ENCODE peak calls at places on chromosomes 3 and 15, in six cellular contexts. W is K562, B is H1, I is GM12878, L is SK-N-SH, G is HepG2. M is an unnamed sample.

GRCh38 chr3:114829786-114830185 is 317.3 kb downstream of the ZBTB20 start:
- DNase-seq in W (no peak), B (no peak), I (no peak), L (no peak), G (no peak), M (no peak)

GRCh38 chr15:68599153-68599545 is 20.4 kb downstream of the CORO2B start:
- DNase-seq in W (no peak), B (no peak), I (no peak), L (no peak), G (no peak), M (no peak)

GRCh38 chr15:64013179-64014043 is 32.9 kb downstream of the DAPK2 start:
- DNase-seq in W (peak), B (no peak), I (no peak), L (peak), G (no peak), M (no peak)

GRCh38 chr3:30124435-30125390 is 481.7 kb upstream of the TGFBR2 start:
- DNase-seq in W (no peak), B (no peak), I (no peak), L (no peak), G (no peak), M (no peak)

GRCh38 chr3:65489253-65489652 is 549.5 kb downstream of the MAGI1 start:
- DNase-seq in W (no peak), B (no peak), I (no peak), L (no peak), G (no peak), M (no peak)

GRCh38 chr3:116836286-116836685 is 126.7 kb downstream of the TUSC7 start:
- DNase-seq in W (no peak), B (no peak), I (no peak), L (no peak), G (no peak), M (no peak)

GRCh38 chr3:40086890-40087884 is 222.3 kb upstream of the EIF1B start:
- DNase-seq in W (no peak), B (no peak), I (no peak), L (no peak), G (peak), M (no peak)

GRCh38 chr3:54891540-54891897 is 36.3 kb downstream of the LRTM1 start:
- DNase-seq in W (peak), B (no peak), I (no peak), L (peak), G (peak), M (no peak)

GRCh38 chr15:89114974-89115373 is 26.7 kb downstream of the ABHD2 start:
- DNase-seq in W (no peak), B (no peak), I (no peak), L (peak), G (no peak), M (no peak)

GRCh38 chr3:14565791-14566588 is 25.8 kb upstream of the GRIP2 start:
- DNase-seq in W (no peak), B (no peak), I (no peak), L (peak), G (no peak), M (peak)

GRCh38 chr15:68149059-68149458 is 56.1 kb downstream of the CALML4 start:
- DNase-seq in W (no peak), B (no peak), I (no peak), L (no peak), G (no peak), M (no peak)

GRCh38 chr15:69843927-69844326 is 253.8 kb downstream of the TLE3 start:
- DNase-seq in W (no peak), B (no peak), I (no peak), L (no peak), G (no peak), M (no peak)

GRCh38 chr15:50380089-50380488 is 25.1 kb upstream of the GABPB1 start:
- DNase-seq in W (no peak), B (no peak), I (no peak), L (no peak), G (no peak), M (no peak)

GRCh38 chr3:162729686-162730085 is 1233.1 kb downstream of the OTOL1 start:
- DNase-seq in W (no peak), B (no peak), I (no peak), L (no peak), G (no peak), M (no peak)

GRCh38 chr3:77605865-77606264 is 566.0 kb downstream of the ROBO2 start:
- DNase-seq in W (no peak), B (no peak), I (no peak), L (no peak), G (no peak), M (no peak)

GRCh38 chr15:92391640-92392039 is 2.0 kb upstream of the ST8SIA2 start:
- DNase-seq in W (no peak), B (peak), I (no peak), L (no peak), G (peak), M (no peak)

GRCh38 chr3:49647741-49648140 is 26.4 kb upstream of the APEH start:
- DNase-seq in W (no peak), B (no peak), I (no peak), L (no peak), G (no peak), M (no peak)

GRCh38 chr3:172153335-172153861 is 114.0 kb downstream of the FNDC3B start:
- DNase-seq in W (no peak), B (no peak), I (no peak), L (no peak), G (no peak), M (no peak)

GRCh38 chr3:68234118-68234780 is 579.8 kb upstream of the SUCLG2 start:
- DNase-seq in W (no peak), B (no peak), I (no peak), L (no peak), G (no peak), M (no peak)

GRCh38 chr3:55476515-55476914 is 10.6 kb downstream of the WNT5A start:
- DNase-seq in W (no peak), B (no peak), I (no peak), L (no peak), G (no peak), M (no peak)

GRCh38 chr15:96335429-96335807 is 4.9 kb downstream of the NR2F2 start:
- DNase-seq in W (no peak), B (no peak), I (no peak), L (no peak), G (peak), M (no peak)

DNA sequence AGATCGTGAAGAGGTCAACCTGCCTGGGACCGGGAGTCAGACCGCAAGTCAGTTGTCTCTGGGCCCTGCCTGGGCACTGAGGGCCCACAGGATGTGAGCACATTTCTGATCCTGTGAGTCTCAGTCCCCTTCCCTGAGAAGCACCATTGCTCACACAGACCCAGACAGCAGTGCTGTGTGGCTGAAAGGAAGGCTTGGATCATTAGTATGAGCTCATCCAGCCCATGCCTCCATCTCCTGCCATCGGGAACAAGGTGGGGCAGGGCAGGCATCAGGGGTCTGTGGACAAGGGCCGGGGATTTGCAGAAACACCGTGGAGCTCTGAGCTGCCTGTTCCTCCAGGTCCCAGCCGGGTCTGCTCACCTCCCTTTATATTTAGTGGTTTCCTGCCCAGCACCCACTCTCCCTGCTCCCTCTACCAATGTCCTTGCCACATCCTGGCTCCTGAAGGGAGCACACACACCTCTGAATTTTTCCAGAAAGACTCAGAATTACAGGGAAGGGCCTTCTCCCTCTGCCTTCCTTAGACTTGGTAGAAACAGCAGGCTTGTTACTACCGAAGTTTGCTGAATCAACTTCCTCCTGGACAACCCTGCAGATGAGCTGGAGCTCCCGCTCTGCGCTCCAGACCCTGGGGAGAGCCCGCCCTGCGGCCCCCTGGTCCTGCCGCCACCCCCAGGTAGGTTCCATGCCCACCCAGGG is 128.3 kb downstream of the NSMCE3 start:
- DNase-seq in W (no peak), B (peak), I (no peak), L (no peak), G (no peak), M (no peak)
- TF ChIP-seq GABPA in W (no peak), B (no peak), I (no peak), L (no peak), G (no peak), M (no peak)

GRCh38 chr3:119297169-119297568 is 3.0 kb downstream of the ARHGAP31 start:
- DNase-seq in W (no peak), B (no peak), I (no peak), L (no peak), G (no peak), M (no peak)

GRCh38 chr3:119294402-119294888 is 262 bp downstream of the ARHGAP31 start:
- DNase-seq in W (no peak), B (peak), I (no peak), L (no peak), G (no peak), M (no peak)

GRCh38 chr3:119294889-119295769 is 946 bp downstream of the ARHGAP31 start:
- DNase-seq in W (no peak), B (no peak), I (no peak), L (peak), G (no peak), M (no peak)

GRCh38 chr3:119296723-119297122 is 2.5 kb downstream of the ARHGAP31 start:
- DNase-seq in W (no peak), B (no peak), I (no peak), L (peak), G (no peak), M (no peak)

DNA sequence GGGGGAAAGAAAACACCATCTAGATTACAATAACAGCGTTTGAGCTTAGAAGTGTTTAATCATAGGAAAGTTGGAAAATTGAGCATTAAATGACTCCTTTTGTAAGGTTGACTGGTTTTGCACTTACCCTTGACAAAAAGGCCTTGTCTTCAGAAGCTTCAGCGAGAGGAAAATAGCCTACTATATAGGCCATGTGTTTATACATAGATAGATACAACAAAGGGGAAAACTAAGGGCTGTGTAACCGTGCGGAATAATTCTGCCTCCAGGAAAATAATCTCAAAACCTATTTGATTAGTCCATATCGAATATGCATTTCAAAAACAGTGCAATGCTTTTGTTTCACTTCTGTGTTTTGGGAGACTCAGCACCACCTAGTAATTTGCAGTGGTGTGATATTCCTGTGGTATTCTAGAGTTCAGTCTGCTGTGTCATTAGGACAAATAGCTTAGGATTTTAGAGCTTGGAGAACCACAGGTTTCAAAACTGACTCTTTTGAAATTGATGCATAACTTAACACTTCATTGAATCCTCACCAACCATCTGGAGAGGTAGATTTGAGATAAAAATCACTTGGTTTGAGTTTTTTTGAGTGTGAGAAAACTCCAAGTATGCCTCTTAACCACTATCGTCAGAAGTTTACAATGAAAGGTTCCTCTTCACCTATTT is 1.8 kb downstream of the ARHGAP31 start:
- DNase-seq in W (no peak), B (no peak), I (no peak), L (no peak), G (no peak), M (no peak)
- H3K27ac ChIP-seq in W (no peak), B (no peak), I (peak), L (peak), G (no peak), M (no peak)

GRCh38 chr15:56832125-56832524 is 86.3 kb upstream of the TCF12 start:
- DNase-seq in W (no peak), B (no peak), I (no peak), L (no peak), G (no peak), M (no peak)
- H3K4me3 ChIP-seq in W (no peak), B (no peak), I (no peak), L (no peak), G (no peak), M (no peak)

GRCh38 chr3:57009802-57010201 is 50.7 kb upstream of the SPATA12 start:
- DNase-seq in W (no peak), B (no peak), I (no peak), L (no peak), G (no peak), M (no peak)

GRCh38 chr3:57009367-57009766 is 51.1 kb upstream of the SPATA12 start:
- DNase-seq in W (no peak), B (no peak), I (no peak), L (no peak), G (no peak), M (no peak)

GRCh38 chr3:57006949-57007419 is 53.5 kb upstream of the SPATA12 start:
- DNase-seq in W (peak), B (peak), I (no peak), L (no peak), G (no peak), M (no peak)

GRCh38 chr3:57006048-57006709 is 54.3 kb upstream of the SPATA12 start:
- DNase-seq in W (no peak), B (no peak), I (no peak), L (no peak), G (no peak), M (no peak)

GRCh38 chr3:57007513-57008415 is 52.7 kb upstream of the SPATA12 start:
- DNase-seq in W (peak), B (no peak), I (no peak), L (no peak), G (no peak), M (no peak)
- TF ChIP-seq GABPA in W (no peak), B (no peak), I (no peak), L (no peak), G (no peak), M (no peak)

GRCh38 chr3:43768594-43768993 is 77.9 kb downstream of the ABHD5 start:
- DNase-seq in W (no peak), B (no peak), I (no peak), L (no peak), G (no peak), M (no peak)
- H3K27ac ChIP-seq in W (no peak), B (no peak), I (no peak), L (peak), G (no peak), M (no peak)

M was measured in HL-60.